ENCODE peak calls at places on chromosomes 5 and 9, in five cellular contexts. X is upper lobe of right lung; L is activated CD8-positive, alpha-beta memory T cell treated with anti-CD3 and anti-CD28 coated beads, Interleukin-2, amount 10 ng/mL, durations not matched to agents 7 days and 5 days; P is brain microvascular endothelial cell; E is Kasumi-1. Y is an unnamed sample.

GRCh38 chr5:33843579-33843978 is 48.2 kb downstream of the ADAMTS12 start:
- DNase-seq in P (peak; percentile 86), E (no peak), X (no peak), L (no peak), Y (no peak)

GRCh38 chr5:11385901-11386293 is 518.3 kb downstream of the CTNND2 start:
- DNase-seq in L (no peak), P (no peak), E (no peak), X (no peak), Y (no peak)

GRCh38 chr9:131318211-131318610 is 28.7 kb downstream of the PLPP7 start:
- DNase-seq in E (no peak), P (no peak), X (no peak), L (no peak), Y (no peak)

GRCh38 chr9:92668746-92669526 is 995 bp downstream of the IPPK start:
- DNase-seq in X (peak; percentile 76), P (peak; percentile 73), E (peak; percentile 24), L (peak; percentile 70), Y (peak; percentile 64)

GRCh38 chr5:181045316-181045715 is 5.2 kb downstream of the BTNL9 start:
- DNase-seq in P (no peak), L (no peak), X (no peak), E (no peak), Y (no peak)

GRCh38 chr5:111758284-111758628 is 1.3 kb upstream of the NREP start:
- DNase-seq in L (no peak), P (no peak), X (no peak), E (no peak), Y (no peak)

GRCh38 chr5:55766408-55766807 is 28.5 kb downstream of the DDX4 start:
- DNase-seq in P (no peak), E (no peak), L (no peak), X (no peak), Y (no peak)

GRCh38 chr5:136021016-136021405 is 7.8 kb upstream of the TGFBI start:
- DNase-seq in P (peak; percentile 63), L (no peak), E (no peak), X (no peak), Y (peak; percentile 24)

GRCh38 chr5:6449465-6450158 is 953 bp downstream of the UBE2QL1 start:
- DNase-seq in P (no peak), X (no peak), L (no peak), E (no peak), Y (no peak)

GRCh38 chr5:82620957-82621600 is 342.9 kb upstream of the RPS23 start:
- DNase-seq in L (peak; percentile 48), P (peak; percentile 44), X (no peak), E (no peak), Y (no peak)

GRCh38 chr9:23587433-23587832 is 238.6 kb downstream of the ELAVL2 start:
- DNase-seq in P (no peak), X (no peak), E (peak; percentile 64), L (no peak), Y (no peak)

GRCh38 chr5:178590141-178590923 is at the start of gene COL23A1:
- DNase-seq in L (peak; percentile 45), E (peak; percentile 70), P (peak; percentile 46), X (peak; percentile 73), Y (peak; percentile 41)